ENCODE peak calls at places on chromosomes 4 and X, in nine cellular contexts. W is naive thymus-derived CD8-positive, alpha-beta T cell; V is SJCRH30; D is midbrain; Y is stimulated activated naive B cell treated with anti-CD40 and anti-IgM and Interleukin-4, amounts not matched to agents 10 μg/mL and 1 μg/mL and 100 μg/mL, for 72 hours; I is GM20000; O is upper lobe of right lung; A is T follicular helper cell; M is iPS-NIHi11. B is an unnamed sample.

GRCh38 chr4:186485621-186486062 is 69.7 kb downstream of the MTNR1A start:
- DNase-seq in W (no peak), V (peak; percentile 22), D (peak; percentile 46), Y (no peak), I (no peak), O (no peak), A (no peak), M (peak; percentile 25), B (no peak)

GRCh38 chr4:126097155-126097554 is 782.4 kb downstream of the FAT4 start:
- DNase-seq in W (no peak), V (no peak), D (no peak), Y (no peak), I (no peak), O (no peak), A (no peak), M (no peak), B (no peak)

GRCh38 chr4:8039290-8039689 is 99.6 kb upstream of the AFAP1 start:
- DNase-seq in W (no peak), V (peak; percentile 42), D (no peak), Y (no peak), I (no peak), O (no peak), A (no peak), M (no peak), B (no peak)

GRCh38 chr4:71453516-71453915 is 114.7 kb downstream of the SLC4A4 start:
- DNase-seq in W (no peak), V (no peak), D (no peak), Y (no peak), I (no peak), O (no peak), A (no peak), M (no peak), B (no peak)

GRCh38 chr4:8821151-8821950 is 50.3 kb downstream of the HMX1 start:
- DNase-seq in W (no peak), V (no peak), D (no peak), Y (no peak), I (no peak), O (peak; percentile 39), A (no peak), M (peak; percentile 9), B (no peak)

GRCh38 chrX:123464709-123465108 is 268.1 kb downstream of the THOC2 start:
- DNase-seq in W (no peak), V (no peak), D (no peak), Y (no peak), I (no peak), O (no peak), A (no peak), M (no peak), B (peak; percentile 50)

GRCh38 chr4:11732155-11732554 is 303.5 kb upstream of the HS3ST1 start:
- DNase-seq in W (no peak), V (no peak), D (no peak), Y (no peak), I (no peak), O (no peak), A (no peak), M (no peak), B (no peak)

GRCh38 chr4:107666134-107666533 is 53.9 kb downstream of the PAPSS1 start:
- DNase-seq in W (no peak), V (no peak), D (peak; percentile 63), Y (no peak), I (no peak), O (no peak), A (no peak), M (no peak), B (no peak)

GRCh38 chr4:171812377-171813194 is 618 bp upstream of the GALNTL6 start:
- DNase-seq in W (no peak), V (no peak), D (no peak), Y (peak; percentile 4), I (peak; percentile 7), O (no peak), A (no peak), M (peak; percentile 18), B (no peak)

GRCh38 chrX:152465132-152465531 is 14.0 kb upstream of the GABRA3 start:
- DNase-seq in W (no peak), V (no peak), D (no peak), Y (no peak), I (no peak), O (no peak), A (no peak), M (no peak), B (no peak)

GRCh38 chrX:36867143-36867542 is 141.0 kb upstream of the FAM47C start:
- DNase-seq in W (no peak), V (no peak), D (peak; percentile 77), Y (no peak), I (peak; percentile 2), O (no peak), A (no peak), M (peak; percentile 6), B (no peak)

GRCh38 chr4:127045872-127046271 is 586.9 kb upstream of the INTU start:
- DNase-seq in W (no peak), V (no peak), D (no peak), Y (no peak), I (no peak), O (no peak), A (no peak), M (peak; percentile 17), B (no peak)

GRCh38 chr4:56466910-56467283 is 520 bp upstream of the SRP72 start:
- DNase-seq in W (no peak), V (no peak), D (peak; percentile 61), Y (no peak), I (peak; percentile 10), O (no peak), A (no peak), M (peak; percentile 12), B (no peak)

GRCh38 chr4:13464543-13464942 is 19.6 kb downstream of the RAB28 start:
- DNase-seq in W (no peak), V (no peak), D (no peak), Y (no peak), I (no peak), O (no peak), A (no peak), M (no peak), B (no peak)

GRCh38 chr4:182536221-182536620 is 293.0 kb downstream of the TENM3 start:
- DNase-seq in W (no peak), V (no peak), D (no peak), Y (no peak), I (no peak), O (no peak), A (no peak), M (peak; percentile 25), B (no peak)

GRCh38 chr4:82975792-82976191 is 34.8 kb downstream of the LIN54 start:
- DNase-seq in W (no peak), V (no peak), D (no peak), Y (no peak), I (no peak), O (no peak), A (no peak), M (no peak), B (no peak)